ENCODE peak calls at places on chromosomes 5 and 9, in nine cellular contexts. E, D, B, J, Z, O, V, C and T are unnamed samples. For H3K27me3, the result is how much of the 10 kb centered on the place peaks cover.

GRCh38 chr9:72046593-72047456 is 13.6 kb downstream of the C9orf57 start:
- DNase-seq in Z (no peak), O (no peak), C (no peak), D (no peak), V (no peak), B (no peak), E (no peak), J (no peak), T (no peak)

GRCh38 chr9:124513374-124513994 is 6.3 kb upstream of the NR5A1 start:
- DNase-seq in C (no peak), B (no peak), V (no peak), J (no peak), D (no peak), Z (peak), O (no peak), E (no peak), T (no peak)

GRCh38 chr9:111253742-111254437 is 76.1 kb downstream of the OR2K2 start:
- DNase-seq in O (no peak), D (no peak), C (no peak), J (no peak), E (no peak), V (no peak), Z (no peak), B (no peak), T (no peak)

GRCh38 chr9:99878651-99879050 is 27.8 kb upstream of the STX17 start:
- DNase-seq in E (no peak), V (no peak), B (no peak), Z (no peak), D (no peak), C (no peak), J (no peak), O (no peak), T (no peak)

GRCh38 chr5:150236313-150236712 is 46.5 kb downstream of the SLC6A7 start:
- DNase-seq in O (no peak), E (no peak), V (no peak), B (no peak), D (no peak), C (no peak), Z (no peak), J (no peak), T (no peak)

GRCh38 chr5:5929231-5929630 is 449.1 kb downstream of the MED10 start:
- DNase-seq in Z (no peak), D (no peak), J (no peak), B (no peak), V (no peak), C (no peak), O (no peak), E (no peak), T (no peak)

GRCh38 chr9:104256031-104256709 is 162.1 kb downstream of the SMC2 start:
- DNase-seq in B (no peak), V (no peak), C (no peak), Z (no peak), J (no peak), D (no peak), O (no peak), E (no peak), T (no peak)

GRCh38 chr5:124156408-124157027 is 589.9 kb downstream of the ZNF608 start:
- DNase-seq in B (no peak), J (no peak), E (peak), O (no peak), C (no peak), Z (no peak), V (no peak), D (no peak), T (peak)

GRCh38 chr5:35803221-35803651 is 53.5 kb upstream of the IL7R start:
- DNase-seq in C (peak), Z (peak), D (peak), B (peak), J (no peak), E (peak), V (no peak), O (peak), T (peak)

GRCh38 chr5:28495876-28496275 is 1457.5 kb upstream of the CDH9 start:
- DNase-seq in J (no peak), B (no peak), Z (no peak), D (no peak), O (no peak), C (no peak), V (no peak), E (no peak), T (no peak)

GRCh38 chr9:94881454-94881853 is 155.0 kb downstream of the AOPEP start:
- DNase-seq in J (no peak), Z (no peak), O (no peak), B (no peak), D (no peak), E (no peak), C (no peak), V (no peak), T (no peak)

GRCh38 chr5:107937198-107937597 is 266.5 kb upstream of the EFNA5 start:
- DNase-seq in E (no peak), O (no peak), V (no peak), J (no peak), Z (no peak), C (peak), B (no peak), D (no peak), T (no peak)

GRCh38 chr5:113167985-113168384 is 191.4 kb downstream of the DCP2 start:
- DNase-seq in C (no peak), E (no peak), B (no peak), O (no peak), V (no peak), D (no peak), Z (no peak), J (no peak), T (no peak)

GRCh38 chr5:126867237-126867636 is 90.3 kb downstream of the LMNB1 start:
- DNase-seq in Z (no peak), D (no peak), J (no peak), V (no peak), B (no peak), C (no peak), E (no peak), O (no peak), T (no peak)

GRCh38 chr5:31993182-31993961 is 180.7 kb downstream of the GOLPH3 start:
- DNase-seq in O (no peak), B (no peak), J (no peak), C (no peak), E (no peak), Z (no peak), V (no peak), D (no peak), T (peak)

GRCh38 chr5:15938961-15939360 is 240.6 kb downstream of the MARCHF11 start:
- DNase-seq in O (no peak), J (no peak), Z (no peak), E (no peak), V (no peak), C (no peak), B (peak), D (no peak), T (peak)

GRCh38 chr5:162256711-162257110 is 189.1 kb downstream of the GABRG2 start:
- DNase-seq in C (no peak), V (no peak), O (no peak), B (no peak), E (no peak), D (no peak), Z (no peak), J (no peak), T (no peak)
- H3K27ac ChIP-seq in C (no peak), V (no peak), O (no peak), B (no peak), E (no peak), D (no peak), Z (no peak), J (no peak), T (no peak)

GRCh38 chr5:1944408-1944807 is 61.7 kb upstream of the IRX4 start:
- DNase-seq in E (no peak), B (no peak), D (no peak), J (no peak), V (no peak), Z (no peak), C (no peak), O (no peak), T (no peak)

GRCh38 chr5:1939256-1939655 is 56.5 kb upstream of the IRX4 start:
- DNase-seq in C (no peak), D (no peak), V (no peak), Z (no peak), E (no peak), B (no peak), O (no peak), J (no peak), T (no peak)

GRCh38 chr5:1943481-1943880 is 60.8 kb upstream of the IRX4 start:
- DNase-seq in D (no peak), Z (no peak), C (no peak), V (no peak), E (no peak), O (no peak), B (no peak), J (no peak), T (no peak)

GRCh38 chr5:1942630-1943029 is 59.9 kb upstream of the IRX4 start:
- DNase-seq in V (no peak), B (no peak), E (no peak), O (no peak), C (no peak), D (no peak), J (no peak), Z (no peak), T (no peak)

DNA sequence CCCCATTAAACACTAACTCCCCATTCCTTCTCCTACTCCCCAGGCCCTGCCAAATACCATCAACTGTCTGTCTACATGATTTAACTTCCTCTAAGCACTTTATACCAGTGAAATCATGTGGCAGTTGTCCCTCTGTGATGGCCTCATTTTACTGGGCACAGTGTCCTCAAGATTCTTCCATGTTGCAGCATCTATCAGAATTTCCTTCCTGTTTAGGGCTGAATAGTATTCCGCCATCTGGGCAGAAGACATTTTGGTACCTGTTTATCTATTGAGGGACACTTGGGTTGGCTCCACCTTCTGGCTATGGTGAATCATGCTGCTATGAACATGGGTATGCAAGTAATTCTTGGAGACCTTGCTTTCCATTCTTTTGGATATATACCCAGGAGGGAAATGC is 59.4 kb upstream of the IRX4 start:
- DNase-seq in Z (no peak), O (no peak), J (no peak), V (no peak), C (no peak), B (no peak), D (no peak), E (no peak), T (no peak)
- TF ChIP-seq CTCF in Z (no peak), O (no peak), J (no peak), V (no peak), C (no peak), B (no peak), D (no peak), E (no peak), T (no peak)

GRCh38 chr9:126621056-126621918 is 7.6 kb downstream of the LMX1B start:
- DNase-seq in E (no peak), C (no peak), O (no peak), V (no peak), J (no peak), D (no peak), B (no peak), Z (no peak), T (no peak)

GRCh38 chr9:126623667-126624452 is 10.1 kb downstream of the LMX1B start:
- DNase-seq in O (no peak), J (no peak), Z (no peak), C (no peak), V (no peak), D (no peak), B (no peak), E (no peak), T (no peak)

GRCh38 chr9:126621919-126622735 is 8.4 kb downstream of the LMX1B start:
- DNase-seq in E (no peak), V (no peak), D (no peak), J (no peak), C (no peak), O (no peak), Z (no peak), B (no peak), T (no peak)

GRCh38 chr9:126623314-126623666 is 9.6 kb downstream of the LMX1B start:
- DNase-seq in B (no peak), O (no peak), C (no peak), D (no peak), E (no peak), Z (no peak), J (no peak), V (no peak), T (no peak)

DNA sequence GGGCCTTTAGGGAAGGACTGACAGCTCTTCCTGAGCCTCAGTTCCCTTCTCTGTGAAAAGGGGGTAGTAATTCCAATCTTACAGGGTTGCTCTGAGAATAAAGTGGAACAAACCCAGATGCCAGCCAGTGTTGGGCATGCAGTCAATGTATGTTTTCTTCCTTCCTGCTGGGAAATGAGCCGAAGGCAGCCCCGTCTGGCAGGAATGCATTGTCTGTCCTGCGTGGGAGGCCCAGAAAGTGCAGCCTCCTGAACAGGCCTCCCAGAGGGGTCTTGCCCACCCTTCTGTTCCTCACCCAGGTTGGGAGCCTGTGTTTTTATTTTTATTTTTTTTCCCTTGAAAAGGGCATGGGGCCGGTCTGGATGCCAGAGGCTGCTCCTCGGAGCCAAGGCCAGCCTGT is 9.1 kb downstream of the LMX1B start:
- DNase-seq in V (no peak), O (no peak), J (no peak), C (no peak), E (no peak), B (no peak), Z (no peak), D (no peak), T (no peak)
- H3K27me3 ChIP-seq in V (half or more), O (under half), J (under half), C (half or more), E (half or more), B (half or more), Z (half or more), D (under half), T (half or more)

GRCh38 chr5:179266291-179267070 is 78.8 kb downstream of the ADAMTS2 start:
- DNase-seq in D (no peak), Z (no peak), C (no peak), E (no peak), B (no peak), J (peak), V (no peak), O (peak), T (no peak)

GRCh38 chr5:179267071-179267670 is 78.1 kb downstream of the ADAMTS2 start:
- DNase-seq in C (no peak), Z (no peak), O (peak), V (no peak), B (no peak), D (no peak), E (no peak), J (peak), T (no peak)

GRCh38 chr5:179264641-179265528 is 80.4 kb downstream of the ADAMTS2 start:
- DNase-seq in E (peak), V (no peak), Z (no peak), J (no peak), C (no peak), D (peak), O (peak), B (no peak), T (no peak)

GRCh38 chr5:179264053-179264540 is 81.2 kb downstream of the ADAMTS2 start:
- DNase-seq in J (no peak), B (no peak), O (peak), C (no peak), Z (no peak), V (peak), D (no peak), E (no peak), T (no peak)

GRCh38 chr5:179265529-179266290 is 79.6 kb downstream of the ADAMTS2 start:
- DNase-seq in J (peak), E (peak), O (peak), D (peak), Z (peak), V (peak), B (peak), C (peak), T (peak)
- H3K27ac ChIP-seq in J (peak), E (no peak), O (peak), D (no peak), Z (peak), V (peak), B (peak), C (no peak), T (peak)